ENCODE peak calls at places on chromosomes 3 and 15, in ten cellular contexts. One of them, this sample, is unnamed.

GRCh38 chr3:112074616-112075497 is 11.3 kb upstream of the C3orf52 start:
- DNase-seq in CD4-positive, alpha-beta T cell: peak; percentile 49
- DNase-seq in omental fat pad: no peak
- DNase-seq in fibroblast of lung: peak; percentile 98
- DNase-seq in NCI-H524 treated with DMSO at 0.1 percent for 48 hours: peak; percentile 68
- DNase-seq in activated T-cell treated with anti-CD3 and anti-CD28 coated beads, Interleukin-2, amount 50 U/mL, for 72 hours: peak; percentile 37
- DNase-seq in activated CD8-positive, alpha-beta memory T cell treated with anti-CD3 and anti-CD28 coated beads, Interleukin-2, amount 10 ng/mL, durations not matched to agents 7 days and 5 days: peak; percentile 56
- DNase-seq in WTC11: no peak
- DNase-seq in activated naive CD4-positive, alpha-beta T cell: no peak
- DNase-seq in GM12865: peak; percentile 63
- DNase-seq in this sample: no peak

GRCh38 chr3:148101061-148101460 is 596.6 kb upstream of the AGTR1 start:
- DNase-seq in CD4-positive, alpha-beta T cell: no peak
- DNase-seq in omental fat pad: no peak
- DNase-seq in fibroblast of lung: peak; percentile 70
- DNase-seq in NCI-H524 treated with DMSO at 0.1 percent for 48 hours: no peak
- DNase-seq in activated T-cell treated with anti-CD3 and anti-CD28 coated beads, Interleukin-2, amount 50 U/mL, for 72 hours: no peak
- DNase-seq in activated CD8-positive, alpha-beta memory T cell treated with anti-CD3 and anti-CD28 coated beads, Interleukin-2, amount 10 ng/mL, durations not matched to agents 7 days and 5 days: no peak
- DNase-seq in WTC11: no peak
- DNase-seq in activated naive CD4-positive, alpha-beta T cell: no peak
- DNase-seq in GM12865: no peak
- DNase-seq in this sample: no peak

GRCh38 chr3:27666708-27667107 is 55.4 kb downstream of the EOMES start:
- DNase-seq in CD4-positive, alpha-beta T cell: no peak
- DNase-seq in omental fat pad: peak; percentile 40
- DNase-seq in fibroblast of lung: peak; percentile 78
- DNase-seq in NCI-H524 treated with DMSO at 0.1 percent for 48 hours: peak; percentile 26
- DNase-seq in activated T-cell treated with anti-CD3 and anti-CD28 coated beads, Interleukin-2, amount 50 U/mL, for 72 hours: no peak
- DNase-seq in activated CD8-positive, alpha-beta memory T cell treated with anti-CD3 and anti-CD28 coated beads, Interleukin-2, amount 10 ng/mL, durations not matched to agents 7 days and 5 days: peak; percentile 51
- DNase-seq in WTC11: peak; percentile 81
- DNase-seq in activated naive CD4-positive, alpha-beta T cell: no peak
- DNase-seq in GM12865: peak; percentile 11
- DNase-seq in this sample: no peak

GRCh38 chr3:130712718-130713423 is 33.8 kb downstream of the PIK3R4 start:
- DNase-seq in CD4-positive, alpha-beta T cell: no peak
- DNase-seq in omental fat pad: no peak
- DNase-seq in fibroblast of lung: no peak
- DNase-seq in NCI-H524 treated with DMSO at 0.1 percent for 48 hours: no peak
- DNase-seq in activated T-cell treated with anti-CD3 and anti-CD28 coated beads, Interleukin-2, amount 50 U/mL, for 72 hours: no peak
- DNase-seq in activated CD8-positive, alpha-beta memory T cell treated with anti-CD3 and anti-CD28 coated beads, Interleukin-2, amount 10 ng/mL, durations not matched to agents 7 days and 5 days: no peak
- DNase-seq in WTC11: no peak
- DNase-seq in activated naive CD4-positive, alpha-beta T cell: no peak
- DNase-seq in GM12865: no peak
- DNase-seq in this sample: no peak

GRCh38 chr15:65423150-65423976 is 616 bp upstream of the IGDCC4 start:
- DNase-seq in CD4-positive, alpha-beta T cell: no peak
- DNase-seq in omental fat pad: no peak
- DNase-seq in fibroblast of lung: no peak
- DNase-seq in NCI-H524 treated with DMSO at 0.1 percent for 48 hours: no peak
- DNase-seq in activated T-cell treated with anti-CD3 and anti-CD28 coated beads, Interleukin-2, amount 50 U/mL, for 72 hours: no peak
- DNase-seq in activated CD8-positive, alpha-beta memory T cell treated with anti-CD3 and anti-CD28 coated beads, Interleukin-2, amount 10 ng/mL, durations not matched to agents 7 days and 5 days: no peak
- DNase-seq in WTC11: peak; percentile 50
- DNase-seq in activated naive CD4-positive, alpha-beta T cell: no peak
- DNase-seq in GM12865: no peak
- DNase-seq in this sample: no peak

GRCh38 chr15:35671197-35671596 is 125.2 kb upstream of the DPH6 start:
- DNase-seq in CD4-positive, alpha-beta T cell: no peak
- DNase-seq in omental fat pad: no peak
- DNase-seq in fibroblast of lung: peak; percentile 39
- DNase-seq in NCI-H524 treated with DMSO at 0.1 percent for 48 hours: no peak
- DNase-seq in activated T-cell treated with anti-CD3 and anti-CD28 coated beads, Interleukin-2, amount 50 U/mL, for 72 hours: no peak
- DNase-seq in activated CD8-positive, alpha-beta memory T cell treated with anti-CD3 and anti-CD28 coated beads, Interleukin-2, amount 10 ng/mL, durations not matched to agents 7 days and 5 days: no peak
- DNase-seq in WTC11: no peak
- DNase-seq in activated naive CD4-positive, alpha-beta T cell: no peak
- DNase-seq in GM12865: no peak
- DNase-seq in this sample: no peak

GRCh38 chr3:48440590-48440958 is 517 bp downstream of the TMA7 start:
- DNase-seq in CD4-positive, alpha-beta T cell: no peak
- DNase-seq in omental fat pad: no peak
- DNase-seq in fibroblast of lung: peak; percentile 28
- DNase-seq in NCI-H524 treated with DMSO at 0.1 percent for 48 hours: no peak
- DNase-seq in activated T-cell treated with anti-CD3 and anti-CD28 coated beads, Interleukin-2, amount 50 U/mL, for 72 hours: peak; percentile 20
- DNase-seq in activated CD8-positive, alpha-beta memory T cell treated with anti-CD3 and anti-CD28 coated beads, Interleukin-2, amount 10 ng/mL, durations not matched to agents 7 days and 5 days: no peak
- DNase-seq in WTC11: no peak
- DNase-seq in activated naive CD4-positive, alpha-beta T cell: no peak
- DNase-seq in GM12865: no peak
- DNase-seq in this sample: no peak

GRCh38 chr3:49377483-49377882 is 19.3 kb upstream of the GPX1 start:
- DNase-seq in CD4-positive, alpha-beta T cell: peak; percentile 21
- DNase-seq in omental fat pad: no peak
- DNase-seq in fibroblast of lung: peak; percentile 89
- DNase-seq in NCI-H524 treated with DMSO at 0.1 percent for 48 hours: no peak
- DNase-seq in activated T-cell treated with anti-CD3 and anti-CD28 coated beads, Interleukin-2, amount 50 U/mL, for 72 hours: peak; percentile 70
- DNase-seq in activated CD8-positive, alpha-beta memory T cell treated with anti-CD3 and anti-CD28 coated beads, Interleukin-2, amount 10 ng/mL, durations not matched to agents 7 days and 5 days: peak; percentile 80
- DNase-seq in WTC11: no peak
- DNase-seq in activated naive CD4-positive, alpha-beta T cell: no peak
- DNase-seq in GM12865: peak; percentile 45
- DNase-seq in this sample: peak; percentile 25

GRCh38 chr3:37202035-37202434 is 27.7 kb upstream of the LRRFIP2 start:
- DNase-seq in CD4-positive, alpha-beta T cell: no peak
- DNase-seq in omental fat pad: no peak
- DNase-seq in fibroblast of lung: peak; percentile 25
- DNase-seq in NCI-H524 treated with DMSO at 0.1 percent for 48 hours: no peak
- DNase-seq in activated T-cell treated with anti-CD3 and anti-CD28 coated beads, Interleukin-2, amount 50 U/mL, for 72 hours: no peak
- DNase-seq in activated CD8-positive, alpha-beta memory T cell treated with anti-CD3 and anti-CD28 coated beads, Interleukin-2, amount 10 ng/mL, durations not matched to agents 7 days and 5 days: no peak
- DNase-seq in WTC11: no peak
- DNase-seq in activated naive CD4-positive, alpha-beta T cell: no peak
- DNase-seq in GM12865: no peak
- DNase-seq in this sample: no peak

GRCh38 chr3:129077222-129077621 is 16.6 kb downstream of the GP9 start:
- DNase-seq in CD4-positive, alpha-beta T cell: no peak
- DNase-seq in omental fat pad: no peak
- DNase-seq in fibroblast of lung: peak; percentile 40
- DNase-seq in NCI-H524 treated with DMSO at 0.1 percent for 48 hours: no peak
- DNase-seq in activated T-cell treated with anti-CD3 and anti-CD28 coated beads, Interleukin-2, amount 50 U/mL, for 72 hours: no peak
- DNase-seq in activated CD8-positive, alpha-beta memory T cell treated with anti-CD3 and anti-CD28 coated beads, Interleukin-2, amount 10 ng/mL, durations not matched to agents 7 days and 5 days: no peak
- DNase-seq in WTC11: no peak
- DNase-seq in activated naive CD4-positive, alpha-beta T cell: no peak
- DNase-seq in GM12865: no peak
- DNase-seq in this sample: no peak

GRCh38 chr3:127182848-127183714 is 9.8 kb upstream of the PRR23E start:
- DNase-seq in CD4-positive, alpha-beta T cell: no peak
- DNase-seq in omental fat pad: no peak
- DNase-seq in fibroblast of lung: no peak
- DNase-seq in NCI-H524 treated with DMSO at 0.1 percent for 48 hours: no peak
- DNase-seq in activated T-cell treated with anti-CD3 and anti-CD28 coated beads, Interleukin-2, amount 50 U/mL, for 72 hours: no peak
- DNase-seq in activated CD8-positive, alpha-beta memory T cell treated with anti-CD3 and anti-CD28 coated beads, Interleukin-2, amount 10 ng/mL, durations not matched to agents 7 days and 5 days: no peak
- DNase-seq in WTC11: peak; percentile 25
- DNase-seq in activated naive CD4-positive, alpha-beta T cell: no peak
- DNase-seq in GM12865: no peak
- DNase-seq in this sample: no peak

GRCh38 chr3:17891139-17891850 is 148.9 kb upstream of the TBC1D5 start:
- DNase-seq in CD4-positive, alpha-beta T cell: no peak
- DNase-seq in omental fat pad: no peak
- DNase-seq in fibroblast of lung: peak; percentile 61
- DNase-seq in NCI-H524 treated with DMSO at 0.1 percent for 48 hours: no peak
- DNase-seq in activated T-cell treated with anti-CD3 and anti-CD28 coated beads, Interleukin-2, amount 50 U/mL, for 72 hours: no peak
- DNase-seq in activated CD8-positive, alpha-beta memory T cell treated with anti-CD3 and anti-CD28 coated beads, Interleukin-2, amount 10 ng/mL, durations not matched to agents 7 days and 5 days: no peak
- DNase-seq in WTC11: no peak
- DNase-seq in activated naive CD4-positive, alpha-beta T cell: no peak
- DNase-seq in GM12865: no peak
- DNase-seq in this sample: no peak

GRCh38 chr15:27398631-27399030 is 427.6 kb downstream of the GABRG3 start:
- DNase-seq in CD4-positive, alpha-beta T cell: no peak
- DNase-seq in omental fat pad: no peak
- DNase-seq in fibroblast of lung: no peak
- DNase-seq in NCI-H524 treated with DMSO at 0.1 percent for 48 hours: no peak
- DNase-seq in activated T-cell treated with anti-CD3 and anti-CD28 coated beads, Interleukin-2, amount 50 U/mL, for 72 hours: no peak
- DNase-seq in activated CD8-positive, alpha-beta memory T cell treated with anti-CD3 and anti-CD28 coated beads, Interleukin-2, amount 10 ng/mL, durations not matched to agents 7 days and 5 days: no peak
- DNase-seq in WTC11: no peak
- DNase-seq in activated naive CD4-positive, alpha-beta T cell: no peak
- DNase-seq in GM12865: no peak
- DNase-seq in this sample: no peak

GRCh38 chr15:91408476-91409076 is 308.5 kb downstream of the SV2B start:
- DNase-seq in CD4-positive, alpha-beta T cell: no peak
- DNase-seq in omental fat pad: no peak
- DNase-seq in fibroblast of lung: peak; percentile 60
- DNase-seq in NCI-H524 treated with DMSO at 0.1 percent for 48 hours: no peak
- DNase-seq in activated T-cell treated with anti-CD3 and anti-CD28 coated beads, Interleukin-2, amount 50 U/mL, for 72 hours: no peak
- DNase-seq in activated CD8-positive, alpha-beta memory T cell treated with anti-CD3 and anti-CD28 coated beads, Interleukin-2, amount 10 ng/mL, durations not matched to agents 7 days and 5 days: no peak
- DNase-seq in WTC11: no peak
- DNase-seq in activated naive CD4-positive, alpha-beta T cell: no peak
- DNase-seq in GM12865: no peak
- DNase-seq in this sample: no peak

GRCh38 chr15:71725215-71725955 is 85.0 kb upstream of the NR2E3 start:
- DNase-seq in CD4-positive, alpha-beta T cell: no peak
- DNase-seq in omental fat pad: no peak
- DNase-seq in fibroblast of lung: no peak
- DNase-seq in NCI-H524 treated with DMSO at 0.1 percent for 48 hours: no peak
- DNase-seq in activated T-cell treated with anti-CD3 and anti-CD28 coated beads, Interleukin-2, amount 50 U/mL, for 72 hours: no peak
- DNase-seq in activated CD8-positive, alpha-beta memory T cell treated with anti-CD3 and anti-CD28 coated beads, Interleukin-2, amount 10 ng/mL, durations not matched to agents 7 days and 5 days: no peak
- DNase-seq in WTC11: no peak
- DNase-seq in activated naive CD4-positive, alpha-beta T cell: no peak
- DNase-seq in GM12865: no peak
- DNase-seq in this sample: no peak

GRCh38 chr3:17798000-17798399 is 55.6 kb upstream of the TBC1D5 start:
- DNase-seq in CD4-positive, alpha-beta T cell: no peak
- DNase-seq in omental fat pad: no peak
- DNase-seq in fibroblast of lung: no peak
- DNase-seq in NCI-H524 treated with DMSO at 0.1 percent for 48 hours: no peak
- DNase-seq in activated T-cell treated with anti-CD3 and anti-CD28 coated beads, Interleukin-2, amount 50 U/mL, for 72 hours: no peak
- DNase-seq in activated CD8-positive, alpha-beta memory T cell treated with anti-CD3 and anti-CD28 coated beads, Interleukin-2, amount 10 ng/mL, durations not matched to agents 7 days and 5 days: no peak
- DNase-seq in WTC11: peak; percentile 45
- DNase-seq in activated naive CD4-positive, alpha-beta T cell: no peak
- DNase-seq in GM12865: peak; percentile 25
- DNase-seq in this sample: no peak

GRCh38 chr15:78880828-78881227 is 8.1 kb downstream of the MORF4L1 start:
- DNase-seq in CD4-positive, alpha-beta T cell: no peak
- DNase-seq in omental fat pad: no peak
- DNase-seq in fibroblast of lung: no peak
- DNase-seq in NCI-H524 treated with DMSO at 0.1 percent for 48 hours: no peak
- DNase-seq in activated T-cell treated with anti-CD3 and anti-CD28 coated beads, Interleukin-2, amount 50 U/mL, for 72 hours: no peak
- DNase-seq in activated CD8-positive, alpha-beta memory T cell treated with anti-CD3 and anti-CD28 coated beads, Interleukin-2, amount 10 ng/mL, durations not matched to agents 7 days and 5 days: no peak
- DNase-seq in WTC11: no peak
- DNase-seq in activated naive CD4-positive, alpha-beta T cell: no peak
- DNase-seq in GM12865: no peak
- DNase-seq in this sample: no peak

GRCh38 chr3:61956236-61956635 is 394.9 kb downstream of the PTPRG start:
- DNase-seq in CD4-positive, alpha-beta T cell: no peak
- DNase-seq in omental fat pad: no peak
- DNase-seq in fibroblast of lung: peak; percentile 75
- DNase-seq in NCI-H524 treated with DMSO at 0.1 percent for 48 hours: no peak
- DNase-seq in activated T-cell treated with anti-CD3 and anti-CD28 coated beads, Interleukin-2, amount 50 U/mL, for 72 hours: no peak
- DNase-seq in activated CD8-positive, alpha-beta memory T cell treated with anti-CD3 and anti-CD28 coated beads, Interleukin-2, amount 10 ng/mL, durations not matched to agents 7 days and 5 days: no peak
- DNase-seq in WTC11: no peak
- DNase-seq in activated naive CD4-positive, alpha-beta T cell: no peak
- DNase-seq in GM12865: no peak
- DNase-seq in this sample: no peak

GRCh38 chr3:84547971-84548970 is 410.5 kb upstream of the CADM2 start:
- DNase-seq in CD4-positive, alpha-beta T cell: no peak
- DNase-seq in omental fat pad: no peak
- DNase-seq in fibroblast of lung: peak; percentile 19
- DNase-seq in NCI-H524 treated with DMSO at 0.1 percent for 48 hours: peak; percentile 79
- DNase-seq in activated T-cell treated with anti-CD3 and anti-CD28 coated beads, Interleukin-2, amount 50 U/mL, for 72 hours: no peak
- DNase-seq in activated CD8-positive, alpha-beta memory T cell treated with anti-CD3 and anti-CD28 coated beads, Interleukin-2, amount 10 ng/mL, durations not matched to agents 7 days and 5 days: no peak
- DNase-seq in WTC11: peak; percentile 77
- DNase-seq in activated naive CD4-positive, alpha-beta T cell: no peak
- DNase-seq in GM12865: peak; percentile 23
- DNase-seq in this sample: no peak